ENCODE peak calls at places on chromosomes 5 and 9, in eight cellular contexts. G is aorta; C is NCI-H460; D is stimulated activated CD8-positive, alpha-beta memory T cell treated with anti-CD3 and anti-CD28 coated beads, Interleukin-2, amount 100 ng/mL, for 48 hours; N is HEK293T; A is SW480; V is dorsolateral prefrontal cortex; W is GM06990. E is an unnamed sample.

GRCh38 chr5:156758012-156758791 is 91.9 kb upstream of the PPP1R2B start:
- DNase-seq in G (no peak), C (no peak), D (no peak), N (no peak), A (no peak), V (no peak), W (no peak), E (no peak)

GRCh38 chr5:90866333-90866732 is 307.7 kb downstream of the ADGRV1 start:
- DNase-seq in G (no peak), C (peak; percentile 38), D (no peak), N (peak; percentile 28), A (peak; percentile 58), V (no peak), W (peak; percentile 1), E (no peak)

GRCh38 chr5:73218552-73219171 is 45.7 kb downstream of the TMEM174 start:
- DNase-seq in G (no peak), C (peak; percentile 22), D (no peak), N (peak; percentile 39), A (peak; percentile 21), V (no peak), W (no peak), E (no peak)

GRCh38 chr9:38342096-38342495 is 50.4 kb upstream of the ALDH1B1 start:
- DNase-seq in G (no peak), C (no peak), D (no peak), N (no peak), A (no peak), V (no peak), W (no peak), E (no peak)

GRCh38 chr5:5826911-5827310 is 404.4 kb downstream of the ICE1 start:
- DNase-seq in G (no peak), C (no peak), D (no peak), N (no peak), A (peak; percentile 46), V (no peak), W (no peak), E (no peak)

GRCh38 chr5:54093081-54093492 is 217.3 kb downstream of the ARL15 start:
- DNase-seq in G (no peak), C (no peak), D (no peak), N (no peak), A (no peak), V (peak; percentile 25), W (no peak), E (no peak)

GRCh38 chr5:172768098-172768572 is 2.9 kb downstream of the DUSP1 start:
- DNase-seq in G (no peak), C (no peak), D (no peak), N (no peak), A (no peak), V (no peak), W (no peak), E (no peak)

GRCh38 chr9:81665514-81665838 is 23.9 kb downstream of the TLE1 start:
- DNase-seq in G (no peak), C (no peak), D (no peak), N (no peak), A (no peak), V (no peak), W (no peak), E (no peak)

GRCh38 chr5:79795764-79796398 is 106.2 kb downstream of the CMYA5 start:
- DNase-seq in G (no peak), C (no peak), D (no peak), N (no peak), A (peak; percentile 2), V (peak; percentile 45), W (no peak), E (peak; percentile 66)

GRCh38 chr5:142000709-142001484 is 11.9 kb downstream of the GNPDA1 start:
- DNase-seq in G (no peak), C (no peak), D (no peak), N (peak; percentile 26), A (no peak), V (no peak), W (no peak), E (no peak)

GRCh38 chr9:93541581-93542349 is 34.6 kb upstream of the PHF2 start:
- DNase-seq in G (no peak), C (no peak), D (no peak), N (no peak), A (no peak), V (no peak), W (no peak), E (no peak)

GRCh38 chr5:174222891-174223290 is 177.4 kb downstream of the NSG2 start:
- DNase-seq in G (no peak), C (no peak), D (no peak), N (no peak), A (no peak), V (no peak), W (no peak), E (no peak)

GRCh38 chr5:132458651-132459030 is 31.9 kb downstream of the IRF1 start:
- DNase-seq in G (no peak), C (no peak), D (no peak), N (no peak), A (peak; percentile 98), V (no peak), W (no peak), E (no peak)

GRCh38 chr9:129489838-129490582 is 130.9 kb downstream of the C9orf50 start:
- DNase-seq in G (no peak), C (no peak), D (no peak), N (no peak), A (peak; percentile 78), V (no peak), W (no peak), E (no peak)

GRCh38 chr5:79464695-79465332 is 49.1 kb downstream of the HOMER1 start:
- DNase-seq in G (no peak), C (peak; percentile 29), D (no peak), N (peak; percentile 32), A (peak; percentile 52), V (no peak), W (no peak), E (peak; percentile 37)

GRCh38 chr9:91033802-91034201 is 232.2 kb downstream of the SYK start:
- DNase-seq in G (no peak), C (peak; percentile 12), D (peak; percentile 72), N (no peak), A (no peak), V (no peak), W (peak; percentile 29), E (peak; percentile 43)

GRCh38 chr5:140253985-140254384 is 48.9 kb downstream of the PFDN1 start:
- DNase-seq in G (no peak), C (peak; percentile 46), D (no peak), N (no peak), A (peak; percentile 81), V (no peak), W (no peak), E (no peak)

GRCh38 chr5:168575391-168576372 is 3.5 kb downstream of the PANK3 start:
- DNase-seq in G (no peak), C (no peak), D (no peak), N (no peak), A (no peak), V (peak; percentile 44), W (no peak), E (no peak)

GRCh38 chr9:123372766-123373446 is 16.9 kb downstream of the CRB2 start:
- DNase-seq in G (no peak), C (no peak), D (no peak), N (no peak), A (no peak), V (no peak), W (no peak), E (peak; percentile 69)

GRCh38 chr9:110954822-110955291 is 83.4 kb downstream of the LPAR1 start:
- DNase-seq in G (no peak), C (no peak), D (no peak), N (no peak), A (no peak), V (no peak), W (no peak), E (no peak)

GRCh38 chr5:10489810-10490426 is 48.2 kb downstream of the ROPN1L start:
- DNase-seq in G (no peak), C (no peak), D (no peak), N (no peak), A (no peak), V (no peak), W (no peak), E (no peak)

GRCh38 chr5:64180661-64181343 is 15.2 kb downstream of the RNF180 start:
- DNase-seq in G (no peak), C (no peak), D (no peak), N (no peak), A (no peak), V (no peak), W (no peak), E (no peak)

GRCh38 chr5:82405166-82405565 is 127.0 kb upstream of the RPS23 start:
- DNase-seq in G (no peak), C (no peak), D (no peak), N (no peak), A (no peak), V (no peak), W (no peak), E (no peak)

GRCh38 chr5:159947708-159948358 is 31.6 kb downstream of the ADRA1B start:
- DNase-seq in G (no peak), C (no peak), D (no peak), N (no peak), A (peak; percentile 37), V (no peak), W (no peak), E (no peak)

GRCh38 chr5:131466171-131466766 is 168.8 kb downstream of the RAPGEF6 start:
- DNase-seq in G (no peak), C (no peak), D (no peak), N (no peak), A (no peak), V (no peak), W (no peak), E (no peak)

GRCh38 chr5:171149772-171150171 is 159.3 kb upstream of the TLX3 start:
- DNase-seq in G (no peak), C (no peak), D (no peak), N (no peak), A (no peak), V (no peak), W (no peak), E (no peak)

GRCh38 chr9:20650750-20651299 is 28.5 kb upstream of the MLLT3 start:
- DNase-seq in G (no peak), C (no peak), D (no peak), N (no peak), A (no peak), V (no peak), W (no peak), E (no peak)

GRCh38 chr5:113293613-113294340 is 141.0 kb downstream of the TSSK1B start:
- DNase-seq in G (no peak), C (no peak), D (no peak), N (no peak), A (no peak), V (no peak), W (peak; percentile 17), E (peak; percentile 53)

E was measured in kidney.